ENCODE peak calls at places on chromosomes 5 and 9, in eight cellular contexts. X is body of pancreas, D is lower leg skin, E is BJ, Z is epithelial cell of esophagus, L is astrocyte of the spinal cord, W is right atrium auricular region, S is cardiac muscle cell. B is an unnamed sample.

GRCh38 chr5:104513194-104513602 is 950.6 kb upstream of the NUDT12 start:
- DNase-seq in X (no peak), D (no peak), E (peak), Z (peak), L (peak), W (no peak), S (peak), B (no peak)

GRCh38 chr5:84148651-84149050 is 236.0 kb downstream of the EDIL3 start:
- DNase-seq in X (no peak), D (no peak), E (no peak), Z (no peak), L (no peak), W (no peak), S (no peak), B (no peak)

GRCh38 chr9:35658894-35659220 is 765 bp downstream of the CCDC107 start:
- DNase-seq in X (peak), D (no peak), E (no peak), Z (peak), L (peak), W (no peak), S (peak), B (no peak)

GRCh38 chr5:113059232-113059805 is 82.7 kb downstream of the DCP2 start:
- DNase-seq in X (no peak), D (no peak), E (no peak), Z (no peak), L (peak), W (no peak), S (peak), B (no peak)

GRCh38 chr9:137682431-137682991 is 63.7 kb downstream of the EHMT1 start:
- DNase-seq in X (no peak), D (no peak), E (no peak), Z (no peak), L (no peak), W (no peak), S (no peak), B (no peak)

GRCh38 chr5:130198927-130199326 is 294.7 kb downstream of the CHSY3 start:
- DNase-seq in X (no peak), D (no peak), E (no peak), Z (peak), L (peak), W (no peak), S (peak), B (no peak)

GRCh38 chr5:153461341-153461740 is 29.1 kb upstream of the GRIA1 start:
- DNase-seq in X (no peak), D (no peak), E (no peak), Z (peak), L (no peak), W (no peak), S (no peak), B (no peak)

GRCh38 chr9:80976417-80976816 is 712.9 kb downstream of the TLE1 start:
- DNase-seq in X (no peak), D (no peak), E (no peak), Z (no peak), L (no peak), W (no peak), S (no peak), B (no peak)

GRCh38 chr9:107819772-107820171 is 330.2 kb upstream of the KLF4 start:
- DNase-seq in X (no peak), D (no peak), E (no peak), Z (no peak), L (no peak), W (no peak), S (no peak), B (no peak)

GRCh38 chr9:98368366-98369065 is 113.1 kb upstream of the TBC1D2 start:
- DNase-seq in X (no peak), D (no peak), E (no peak), Z (no peak), L (no peak), W (no peak), S (peak), B (no peak)

GRCh38 chr5:174424219-174425053 is 299.9 kb upstream of the MSX2 start:
- DNase-seq in X (no peak), D (no peak), E (no peak), Z (no peak), L (no peak), W (no peak), S (peak), B (no peak)

GRCh38 chr5:39542511-39542910 is 117.7 kb upstream of the DAB2 start:
- DNase-seq in X (no peak), D (no peak), E (no peak), Z (no peak), L (no peak), W (no peak), S (peak), B (no peak)

GRCh38 chr9:108634164-108634563 is 221.6 kb downstream of the ACTL7B start:
- DNase-seq in X (peak), D (peak), E (no peak), Z (peak), L (no peak), W (no peak), S (peak), B (no peak)

GRCh38 chr5:158739941-158740340 is 359.8 kb downstream of the EBF1 start:
- DNase-seq in X (no peak), D (no peak), E (no peak), Z (no peak), L (no peak), W (peak), S (peak), B (no peak)

GRCh38 chr5:130000460-130000859 is 96.2 kb downstream of the CHSY3 start:
- DNase-seq in X (no peak), D (no peak), E (no peak), Z (no peak), L (no peak), W (no peak), S (no peak), B (no peak)

GRCh38 chr9:33765411-33765810 is 29.9 kb upstream of the PRSS3 start:
- DNase-seq in X (no peak), D (no peak), E (no peak), Z (peak), L (peak), W (no peak), S (peak), B (no peak)

GRCh38 chr5:98906756-98907355 is 22.0 kb downstream of the CHD1 start:
- DNase-seq in X (no peak), D (no peak), E (no peak), Z (peak), L (no peak), W (no peak), S (no peak), B (no peak)

GRCh38 chr5:174410716-174411512 is 313.5 kb upstream of the MSX2 start:
- DNase-seq in X (no peak), D (no peak), E (no peak), Z (no peak), L (no peak), W (no peak), S (no peak), B (no peak)

GRCh38 chr5:155068616-155069100 is 55.1 kb downstream of the KIF4B start:
- DNase-seq in X (no peak), D (no peak), E (no peak), Z (no peak), L (no peak), W (no peak), S (no peak), B (no peak)

GRCh38 chr5:9347541-9348295 is 198.2 kb downstream of the SEMA5A start:
- DNase-seq in X (no peak), D (no peak), E (no peak), Z (no peak), L (no peak), W (no peak), S (no peak), B (no peak)

GRCh38 chr5:55593115-55593472 is 58.3 kb upstream of the PLPP1 start:
- DNase-seq in X (no peak), D (no peak), E (no peak), Z (peak), L (no peak), W (no peak), S (no peak), B (no peak)

GRCh38 chr9:27154923-27155322 is 45.9 kb downstream of the TEK start:
- DNase-seq in X (no peak), D (no peak), E (peak), Z (peak), L (peak), W (no peak), S (peak), B (no peak)

GRCh38 chr5:148343049-148343413 is 7.7 kb downstream of the SPINK9 start:
- DNase-seq in X (no peak), D (peak), E (no peak), Z (peak), L (no peak), W (no peak), S (no peak), B (no peak)

DNA sequence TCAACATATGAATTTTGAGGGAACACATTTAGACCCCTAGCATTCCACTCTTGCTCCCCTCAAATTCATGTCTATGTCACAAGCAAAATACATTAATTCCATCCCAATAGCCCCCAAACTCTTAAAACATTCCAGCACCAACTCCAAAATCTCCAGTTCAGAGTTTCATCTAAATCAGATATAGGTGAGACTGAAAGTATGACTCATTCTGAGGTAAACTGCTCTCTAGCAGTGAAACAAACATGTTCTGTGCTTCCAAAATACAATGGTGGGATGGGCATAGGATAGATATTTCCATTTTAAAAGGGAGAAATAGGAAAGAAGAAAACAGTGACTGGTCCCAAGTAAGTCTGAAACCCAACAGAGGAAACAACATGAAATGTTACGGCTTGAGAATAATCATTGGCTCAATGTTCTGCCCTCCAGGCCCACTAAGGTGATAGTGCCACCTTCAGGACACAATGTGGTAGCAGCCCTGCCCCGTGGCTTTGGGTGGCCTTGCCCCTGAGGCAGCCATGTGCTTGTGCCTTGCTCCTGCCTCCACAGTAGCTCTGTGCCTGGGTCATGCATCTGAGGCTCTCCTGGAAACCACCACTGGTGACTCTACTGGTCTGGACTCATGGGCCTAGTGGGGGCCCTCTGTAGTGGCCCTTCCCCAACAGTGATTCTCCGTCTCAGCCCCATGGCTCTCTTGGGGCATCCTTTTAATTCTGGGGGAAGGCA is 36.4 kb upstream of the IPPK start:
- DNase-seq in X (no peak), D (no peak), E (no peak), Z (peak), L (no peak), W (peak), S (peak), B (no peak)
- TF ChIP-seq CTCF in X (peak), D (no peak), E (peak), Z (peak), L (peak), W (peak), S (peak), B (no peak)

DNA sequence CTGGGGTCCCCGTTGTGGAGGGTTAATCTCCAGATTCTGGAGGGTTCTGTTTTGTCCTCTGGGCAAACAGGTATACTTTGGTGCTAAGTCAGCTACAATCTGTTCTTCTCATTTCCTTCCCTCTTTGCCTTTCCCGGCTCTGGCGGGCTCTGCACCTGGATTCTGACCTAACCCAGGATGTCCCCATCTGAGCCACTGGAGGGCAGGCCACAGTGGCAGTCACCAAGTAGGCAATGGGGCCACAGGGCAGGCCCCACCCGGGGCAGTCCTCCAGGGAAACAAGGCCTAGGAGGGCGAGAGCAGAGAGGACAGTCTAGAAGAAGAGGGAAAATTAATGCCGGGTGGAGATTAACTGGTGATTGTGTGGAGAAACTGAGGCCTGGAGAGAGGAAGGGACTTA is 40.4 kb upstream of the HRH2 start:
- DNase-seq in X (no peak), D (no peak), E (no peak), Z (no peak), L (no peak), W (no peak), S (no peak), B (no peak)
- TF ChIP-seq CTCF in X (no peak), D (no peak), E (no peak), Z (no peak), L (no peak), W (no peak), S (no peak), B (no peak)

DNA sequence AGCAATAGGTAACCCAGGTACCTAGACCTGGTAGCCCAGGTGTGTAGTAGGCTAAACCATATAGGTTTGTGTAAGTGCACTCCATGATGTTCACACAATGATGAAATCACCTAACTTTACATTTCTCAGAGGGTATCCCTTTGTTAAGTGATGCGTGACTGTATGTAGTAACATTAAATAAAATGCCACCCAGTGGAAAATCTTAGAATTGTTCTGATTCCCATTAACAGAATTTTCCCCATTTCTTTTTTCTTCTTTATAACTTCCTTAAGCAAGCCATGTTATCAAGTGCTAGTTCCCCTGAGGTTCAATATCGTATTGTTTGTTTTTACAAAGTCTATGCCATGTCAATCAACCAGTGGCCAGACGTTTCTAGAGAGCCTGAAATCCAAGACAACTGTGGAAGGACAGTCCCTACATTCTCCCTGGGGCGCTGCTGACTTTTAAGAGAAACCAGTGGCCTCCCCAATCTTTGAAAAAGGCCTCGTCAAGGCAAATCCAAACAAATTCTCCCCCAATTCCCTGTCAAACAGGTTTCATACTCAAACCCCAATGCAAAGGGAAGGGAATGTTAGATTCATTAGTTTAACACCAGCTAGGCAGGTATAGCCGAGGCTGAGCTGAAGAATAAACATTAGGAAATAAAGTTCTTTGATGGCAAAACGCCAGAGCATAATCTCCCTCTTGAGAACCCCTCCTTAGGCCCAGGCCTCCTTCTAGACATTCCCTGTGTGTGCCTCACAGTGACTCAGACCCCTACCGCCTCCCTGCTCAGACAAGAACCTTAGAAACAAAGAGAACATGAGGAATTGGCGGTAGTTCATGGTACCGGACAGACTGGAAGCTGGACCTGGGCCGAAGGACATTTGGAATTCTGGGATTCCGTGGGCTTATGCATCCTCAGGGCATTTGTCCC is 198.7 kb downstream of the GNA14 start:
- DNase-seq in X (no peak), D (no peak), E (no peak), Z (peak), L (peak), W (peak), S (peak), B (no peak)
- TF ChIP-seq CTCF in X (no peak), D (no peak), E (peak), Z (peak), L (no peak), W (no peak), S (peak), B (no peak)

GRCh38 chr5:66947458-66947857 is 249.1 kb downstream of the CD180 start:
- DNase-seq in X (no peak), D (no peak), E (no peak), Z (no peak), L (no peak), W (no peak), S (no peak), B (no peak)
- TF ChIP-seq CTCF in X (no peak), D (no peak), E (no peak), Z (no peak), L (no peak), W (no peak), S (no peak), B (no peak)

DNA sequence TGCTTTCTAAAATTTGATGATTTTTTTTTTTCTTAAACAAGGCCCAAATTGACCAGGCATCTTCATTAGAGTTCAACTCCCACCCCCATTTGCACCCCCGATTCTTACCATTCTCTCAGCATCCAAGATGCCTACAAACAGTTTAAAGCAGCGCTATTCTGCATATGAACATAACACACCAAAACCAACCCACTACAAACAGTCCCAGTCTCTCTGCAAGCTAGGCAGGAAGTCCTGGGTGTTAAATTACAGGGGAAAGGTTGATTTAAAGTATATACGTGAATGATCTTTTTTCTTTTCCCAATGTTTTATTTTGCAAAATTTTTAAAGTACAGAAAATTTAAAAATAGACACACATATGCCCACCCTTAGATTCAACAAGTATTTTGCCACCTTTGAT is 127.0 kb downstream of the ADAMTS12 start:
- DNase-seq in X (no peak), D (no peak), E (no peak), Z (no peak), L (no peak), W (no peak), S (no peak), B (no peak)
- TF ChIP-seq CTCF in X (no peak), D (no peak), E (no peak), Z (no peak), L (no peak), W (no peak), S (no peak), B (no peak)

GRCh38 chr5:111756701-111757581 is at the start of gene NREP:
- DNase-seq in X (peak), D (peak), E (peak), Z (peak), L (peak), W (peak), S (peak), B (peak)
- TF ChIP-seq CTCF in X (peak), D (no peak), E (peak), Z (peak), L (peak), W (no peak), S (peak), B (no peak)

GRCh38 chr5:165881259-165881658 is 2375.8 kb downstream of the MAT2B start:
- DNase-seq in X (no peak), D (no peak), E (no peak), Z (no peak), L (no peak), W (no peak), S (no peak), B (no peak)
- TF ChIP-seq CTCF in X (peak), D (no peak), E (no peak), Z (no peak), L (no peak), W (no peak), S (no peak), B (no peak)